ENCODE peak calls at places on chromosomes 6 and 20, in six cellular contexts. X, B, O, D, Q and Z are unnamed samples.

GRCh38 chr6:110399219-110400071 is 15.9 kb downstream of the DDO start:
- DNase-seq in O (peak), D (no peak), Q (no peak), X (no peak), B (no peak), Z (no peak)

GRCh38 chr20:53828673-53829085 is 235.0 kb upstream of the ZNF217 start:
- DNase-seq in Q (peak), X (no peak), O (peak), B (no peak), D (peak), Z (no peak)

GRCh38 chr6:17418281-17419188 is 25.1 kb downstream of the CAP2 start:
- DNase-seq in Q (peak), X (no peak), O (no peak), B (no peak), D (no peak), Z (no peak)

GRCh38 chr6:39884696-39885095 is 49.6 kb downstream of the MOCS1 start:
- DNase-seq in D (no peak), Q (peak), B (no peak), O (peak), X (no peak), Z (no peak)

GRCh38 chr6:111874030-111874425 is 776 bp upstream of the FYN start:
- DNase-seq in X (no peak), B (no peak), D (no peak), O (no peak), Q (peak), Z (peak)

GRCh38 chr6:132830236-132830799 is 15.9 kb downstream of the RPS12 start:
- DNase-seq in B (no peak), X (no peak), O (peak), D (no peak), Q (peak), Z (no peak)

GRCh38 chr6:15893556-15894253 is 230.9 kb upstream of the DTNBP1 start:
- DNase-seq in D (peak), Q (peak), B (no peak), X (no peak), O (peak), Z (no peak)

GRCh38 chr6:137002505-137002904 is 42.3 kb downstream of the IL20RA start:
- DNase-seq in O (no peak), D (no peak), Q (no peak), B (no peak), X (no peak), Z (no peak)

GRCh38 chr6:53646606-53647005 is 18.9 kb downstream of the KLHL31 start:
- DNase-seq in B (no peak), X (no peak), Q (no peak), O (no peak), D (no peak), Z (no peak)

GRCh38 chr6:20153194-20153593 is 59.1 kb downstream of the MBOAT1 start:
- DNase-seq in O (no peak), B (no peak), Q (no peak), D (no peak), X (no peak), Z (no peak)

GRCh38 chr20:38873050-38873581 is 53.1 kb upstream of the FAM83D start:
- DNase-seq in X (peak), B (no peak), O (no peak), Q (no peak), D (no peak), Z (peak)

GRCh38 chr20:1933465-1933870 is 38.3 kb downstream of the SIRPA start:
- DNase-seq in D (no peak), B (no peak), Q (peak), X (no peak), O (peak), Z (no peak)

GRCh38 chr6:118771253-118771652 is 119.9 kb upstream of the CEP85L start:
- DNase-seq in O (no peak), Q (no peak), X (no peak), B (no peak), D (no peak), Z (no peak)

GRCh38 chr6:41426438-41426851 is 91.0 kb downstream of the NCR2 start:
- DNase-seq in Q (no peak), X (no peak), B (peak), O (no peak), D (no peak), Z (no peak)

GRCh38 chr20:10115021-10115420 is 80.2 kb downstream of the ANKEF1 start:
- DNase-seq in B (no peak), Q (peak), X (no peak), O (peak), D (no peak), Z (peak)

GRCh38 chr20:48769111-48769879 is 58.5 kb downstream of the PREX1 start:
- DNase-seq in Q (peak), X (peak), B (peak), D (no peak), O (no peak), Z (peak)

GRCh38 chr6:158715330-158716311 is 65.8 kb downstream of the SYTL3 start:
- DNase-seq in O (no peak), Q (no peak), D (no peak), B (no peak), X (no peak), Z (no peak)

GRCh38 chr6:5203571-5203970 is 57.2 kb downstream of the LYRM4 start:
- DNase-seq in B (no peak), D (no peak), O (peak), X (no peak), Q (no peak), Z (no peak)

GRCh38 chr20:59765599-59766177 is 161.3 kb downstream of the PHACTR3 start:
- DNase-seq in B (no peak), D (no peak), X (no peak), O (no peak), Q (no peak), Z (peak)

GRCh38 chr6:31765910-31766794 is 3.7 kb downstream of the SAPCD1 start:
- DNase-seq in Q (no peak), D (no peak), B (no peak), X (peak), O (no peak), Z (no peak)

GRCh38 chr6:64074981-64075380 is 439.4 kb downstream of the PHF3 start:
- DNase-seq in O (peak), B (no peak), Q (no peak), X (no peak), D (no peak), Z (no peak)

GRCh38 chr20:34647737-34648136 is 29.2 kb downstream of the PIGU start:
- DNase-seq in X (no peak), Q (no peak), B (no peak), D (no peak), O (no peak), Z (no peak)

GRCh38 chr20:35702051-35702823 is 3.0 kb downstream of the ROMO1 start:
- DNase-seq in X (peak), Q (no peak), D (no peak), O (peak), B (no peak), Z (no peak)

GRCh38 chr20:3911956-3912355 is 22.8 kb downstream of the PANK2 start:
- DNase-seq in X (peak), B (peak), O (no peak), Q (no peak), D (no peak), Z (no peak)

GRCh38 chr6:27825025-27825823 is 87.0 kb downstream of the OR2B2 start:
- DNase-seq in B (no peak), X (no peak), O (no peak), D (no peak), Q (no peak), Z (no peak)
- H3K4me3 ChIP-seq in B (peak), X (peak), O (peak), D (peak), Q (peak), Z (peak)

GRCh38 chr20:62739581-62740285 is 31.1 kb downstream of the NTSR1 start:
- DNase-seq in Q (no peak), X (peak), D (no peak), O (no peak), B (no peak), Z (no peak)
- H3K4me3 ChIP-seq in Q (peak), X (peak), D (no peak), O (no peak), B (peak), Z (peak)

DNA sequence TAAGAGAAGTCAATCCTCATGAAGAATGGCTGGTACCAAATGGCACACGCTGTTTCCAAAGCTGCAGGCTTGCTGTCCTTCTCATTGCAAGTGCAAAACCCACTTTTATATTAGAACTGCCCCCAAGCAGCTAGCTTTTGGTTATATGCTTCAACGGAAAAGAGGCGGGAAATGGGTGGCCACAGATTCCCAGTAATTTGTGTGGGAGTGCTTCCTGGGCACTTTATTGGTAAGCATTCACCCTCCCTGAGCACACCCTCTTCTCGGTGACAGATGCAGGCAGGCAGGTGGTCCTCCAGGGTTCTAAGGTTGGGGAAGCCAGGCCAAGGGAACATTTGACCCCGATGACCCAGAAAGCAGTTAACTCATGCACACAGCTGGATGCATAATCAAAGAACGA is 29.1 kb downstream of the PRDM1 start:
- DNase-seq in Q (no peak), B (no peak), O (no peak), X (no peak), D (no peak), Z (no peak)
- H3K4me3 ChIP-seq in Q (no peak), B (no peak), O (no peak), X (peak), D (no peak), Z (no peak)

GRCh38 chr20:6053064-6053775 is 640 bp downstream of the LRRN4 start:
- DNase-seq in X (no peak), O (no peak), Q (no peak), D (no peak), B (no peak), Z (no peak)
- H3K4me3 ChIP-seq in X (no peak), O (no peak), Q (no peak), D (no peak), B (no peak), Z (no peak)

DNA sequence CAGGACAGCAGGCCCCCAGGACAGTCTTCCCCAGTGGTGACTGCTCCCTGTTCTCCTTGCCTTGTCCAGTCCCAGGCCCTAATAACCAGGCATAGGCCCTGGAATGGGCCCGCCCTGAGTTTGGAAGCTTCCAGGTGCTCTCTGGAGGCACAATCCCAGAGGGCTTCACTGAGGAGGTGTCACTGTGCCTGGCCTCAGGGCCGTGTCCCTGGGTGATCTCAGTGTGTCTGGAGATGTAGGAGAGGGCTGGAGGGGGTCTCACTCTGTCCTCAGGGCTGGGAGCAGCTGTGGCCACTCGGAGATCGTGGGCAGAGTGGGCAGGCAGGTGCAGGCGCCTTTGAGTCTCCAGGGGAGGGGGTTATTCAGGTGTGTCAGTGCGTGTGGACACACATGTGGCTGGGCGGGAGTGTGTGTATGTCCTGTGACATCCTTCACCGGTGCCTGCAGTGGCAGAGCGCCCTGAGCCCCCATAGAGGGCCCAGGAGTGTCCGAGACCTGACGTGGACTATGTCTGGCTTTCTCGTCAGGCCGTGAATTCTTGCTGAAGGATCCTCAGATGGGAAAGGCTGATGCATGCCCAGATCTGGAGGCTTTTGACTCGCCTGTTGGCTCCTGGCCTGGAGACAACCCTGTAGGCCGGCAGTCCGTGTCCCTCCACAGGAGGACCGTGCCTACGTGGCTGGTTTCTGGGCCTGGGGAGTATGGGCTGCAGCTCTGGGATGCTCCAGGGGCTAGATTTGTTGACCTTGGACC is 5.5 kb upstream of the NPBWR2 start:
- DNase-seq in O (no peak), Q (no peak), X (peak), B (peak), D (no peak), Z (no peak)
- H3K4me3 ChIP-seq in O (no peak), Q (no peak), X (no peak), B (no peak), D (no peak), Z (no peak)

GRCh38 chr6:166333172-166333995 is 9.0 kb downstream of the SFT2D1 start:
- DNase-seq in B (no peak), O (no peak), Q (no peak), D (no peak), X (peak), Z (peak)
- H3K4me3 ChIP-seq in B (no peak), O (no peak), Q (no peak), D (no peak), X (peak), Z (peak)